ENCODE peak calls at places on chromosomes 3 and 15, in five cellular contexts. M is psoas muscle, H is OCI-LY7, O is Peyer's patch, P is H1. E is an unnamed sample.

GRCh38 chr3:145188079-145188785 is 972.8 kb downstream of the PLOD2 start:
- DNase-seq in M (no peak), H (no peak), O (no peak), P (no peak), E (no peak)

GRCh38 chr3:16509721-16510619 is 3.5 kb downstream of the RFTN1 start:
- DNase-seq in M (no peak), H (peak; percentile 65), O (no peak), P (no peak), E (no peak)

GRCh38 chr3:69197922-69198540 is 75.6 kb upstream of the LMOD3 start:
- DNase-seq in M (no peak), H (no peak), O (peak; percentile 75), P (no peak), E (no peak)

GRCh38 chr15:46766021-46766420 is 951.3 kb upstream of the SEMA6D start:
- DNase-seq in M (no peak), H (no peak), O (no peak), P (no peak), E (no peak)

GRCh38 chr3:19811689-19812088 is 122.3 kb downstream of the EFHB start:
- DNase-seq in M (no peak), H (no peak), O (no peak), P (no peak), E (no peak)

GRCh38 chr3:52532517-52532837 is 1.2 kb downstream of the NT5DC2 start:
- DNase-seq in M (peak; percentile 60), H (peak; percentile 58), O (peak; percentile 59), P (no peak), E (no peak)

GRCh38 chr15:80436511-80437307 is 32.5 kb downstream of the ARNT2 start:
- DNase-seq in M (no peak), H (no peak), O (peak; percentile 38), P (no peak), E (no peak)

GRCh38 chr3:57691411-57692133 is 1.3 kb downstream of the DENND6A start:
- DNase-seq in M (no peak), H (peak; percentile 12), O (no peak), P (no peak), E (no peak)

GRCh38 chr3:45306406-45307008 is 80.4 kb upstream of the TMEM158 start:
- DNase-seq in M (no peak), H (no peak), O (no peak), P (peak; percentile 17), E (no peak)

GRCh38 chr3:63979093-63979492 is 44.2 kb downstream of the PSMD6 start:
- DNase-seq in M (no peak), H (no peak), O (no peak), P (no peak), E (no peak)

GRCh38 chr3:17740703-17741102 is 1.7 kb downstream of the TBC1D5 start:
- DNase-seq in M (no peak), H (peak; percentile 67), O (no peak), P (no peak), E (no peak)

GRCh38 chr15:75989045-75989444 is 23.2 kb downstream of the NRG4 start:
- DNase-seq in M (no peak), H (no peak), O (no peak), P (no peak), E (no peak)

GRCh38 chr3:167095976-167096375 is 284.1 kb downstream of the ZBBX start:
- DNase-seq in M (no peak), H (no peak), O (no peak), P (no peak), E (no peak)

GRCh38 chr15:73921257-73921890 is 4.9 kb upstream of the LOXL1 start:
- DNase-seq in M (no peak), H (no peak), O (no peak), P (no peak), E (no peak)

GRCh38 chr3:50126287-50127211 is 28.6 kb upstream of the SEMA3F start:
- DNase-seq in M (peak; percentile 49), H (no peak), O (peak; percentile 65), P (peak; percentile 58), E (no peak)

GRCh38 chr3:64501298-64501906 is 186.4 kb downstream of the ADAMTS9 start:
- DNase-seq in M (no peak), H (no peak), O (no peak), P (no peak), E (no peak)

GRCh38 chr3:89000886-89001285 is 106.5 kb upstream of the EPHA3 start:
- DNase-seq in M (no peak), H (no peak), O (no peak), P (no peak), E (no peak)

GRCh38 chr15:38853608-38854007 is 289.0 kb upstream of the RASGRP1 start:
- DNase-seq in M (no peak), H (peak; percentile 11), O (no peak), P (peak; percentile 73), E (peak; percentile 41)

GRCh38 chr3:125257563-125257962 is 45.0 kb upstream of the SLC12A8 start:
- DNase-seq in M (no peak), H (no peak), O (no peak), P (no peak), E (no peak)

GRCh38 chr3:160951677-160952487 is 153.3 kb downstream of the B3GALNT1 start:
- DNase-seq in M (no peak), H (no peak), O (no peak), P (no peak), E (no peak)

GRCh38 chr3:169161011-169161410 is 502.5 kb downstream of the MECOM start:
- DNase-seq in M (no peak), H (no peak), O (no peak), P (no peak), E (no peak)

GRCh38 chr3:29822051-29822450 is 541.2 kb downstream of the RBMS3 start:
- DNase-seq in M (no peak), H (no peak), O (no peak), P (no peak), E (no peak)

GRCh38 chr15:92637621-92638020 is 18.0 kb downstream of the FAM174B start:
- DNase-seq in M (no peak), H (no peak), O (no peak), P (no peak), E (no peak)

GRCh38 chr3:175951047-175951694 is 1092.0 kb downstream of the NAALADL2 start:
- DNase-seq in M (no peak), H (no peak), O (no peak), P (no peak), E (no peak)

GRCh38 chr3:175957427-175957826 is 1098.3 kb downstream of the NAALADL2 start:
- DNase-seq in M (no peak), H (no peak), O (no peak), P (no peak), E (no peak)

GRCh38 chr3:175956964-175957363 is 1097.8 kb downstream of the NAALADL2 start:
- DNase-seq in M (no peak), H (peak; percentile 2), O (no peak), P (peak; percentile 51), E (no peak)
- H3K27ac ChIP-seq in M (no peak overlapping the region), H (no peak overlapping the region), O (no peak overlapping the region), P (no peak overlapping the region), E (no peak overlapping the region)

DNA sequence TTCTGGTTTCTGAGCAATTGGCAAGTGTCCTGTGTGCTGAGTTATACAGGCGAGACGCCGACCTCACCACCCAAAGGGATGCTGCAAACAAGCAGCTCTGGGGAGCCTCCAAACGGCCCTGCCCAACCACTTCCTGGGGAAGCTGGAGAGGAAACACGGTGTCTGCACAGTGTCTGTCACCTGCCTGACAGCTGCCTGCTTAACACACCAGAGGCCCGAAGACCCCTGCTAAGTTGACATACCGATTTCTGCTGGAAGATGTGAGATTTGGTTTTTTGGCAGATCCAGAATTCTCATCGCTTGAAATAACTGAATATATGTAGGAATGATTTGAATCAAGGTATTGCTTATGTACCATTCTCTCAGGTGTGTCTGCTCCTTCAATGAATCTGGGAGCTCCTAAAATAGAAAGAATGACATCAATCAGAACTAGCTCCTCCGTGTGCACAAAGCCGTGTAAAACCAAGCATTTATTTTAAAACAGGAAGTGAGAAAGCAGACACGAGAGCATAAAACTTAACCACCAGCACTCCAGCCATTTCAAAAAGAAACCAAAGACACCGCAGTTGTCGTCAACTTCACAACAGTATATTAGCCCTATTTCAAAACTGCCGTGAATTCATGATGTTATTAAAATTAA is 27.2 kb downstream of the LRRC2 start:
- DNase-seq in M (peak; percentile 73), H (peak; percentile 99), O (peak; percentile 96), P (no peak), E (no peak)
- H3K27ac ChIP-seq in M (peak overlapping the region; percentile 82), H (peak overlapping the region; percentile 99), O (peak overlapping the region; percentile 64), P (no peak overlapping the region), E (no peak overlapping the region)

GRCh38 chr3:115100806-115101205 is 46.3 kb downstream of the ZBTB20 start:
- DNase-seq in M (no peak), H (no peak), O (no peak), P (no peak), E (no peak)
- H3K27ac ChIP-seq in M (peak overlapping the region; percentile 83), H (no peak overlapping the region), O (no peak overlapping the region), P (no peak overlapping the region), E (no peak overlapping the region)

DNA sequence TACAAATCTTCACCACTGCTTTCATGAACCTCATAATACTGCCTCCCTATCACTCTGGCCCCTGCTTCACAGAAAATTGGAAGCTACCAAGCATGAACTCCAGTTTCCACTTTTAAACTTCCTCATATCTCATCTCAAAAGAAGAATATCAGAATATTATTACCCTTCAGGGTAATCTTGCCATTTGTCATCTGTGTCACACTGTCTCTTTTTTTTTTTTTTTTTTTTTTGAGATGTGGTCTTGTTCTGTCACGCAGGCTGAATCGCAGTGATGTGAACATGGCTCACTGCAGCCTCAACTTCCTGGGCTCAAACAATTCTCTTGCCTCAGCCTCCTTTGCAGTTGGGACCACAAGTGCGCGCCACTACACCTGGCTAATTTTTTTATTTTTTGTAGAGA is 80.4 kb upstream of the TCF12 start:
- DNase-seq in M (no peak), H (peak; percentile 31), O (no peak), P (no peak), E (no peak)
- H3K27ac ChIP-seq in M (no peak overlapping the region), H (no peak overlapping the region), O (no peak overlapping the region), P (no peak overlapping the region), E (no peak overlapping the region)

DNA sequence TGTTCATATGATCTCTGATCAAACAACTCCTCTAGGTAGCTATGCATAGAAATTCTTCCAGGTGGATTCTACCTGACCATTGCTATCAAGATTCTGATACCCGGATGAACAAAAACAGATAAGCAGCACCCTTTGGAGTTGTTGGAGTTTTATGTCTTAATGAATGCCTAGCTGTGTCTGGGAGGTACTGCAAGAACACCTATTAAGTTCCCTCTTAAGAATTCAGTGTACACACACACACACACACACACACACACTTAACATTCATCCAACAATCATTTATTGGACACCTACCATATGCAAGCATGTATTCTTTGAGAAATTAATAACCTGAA is 58.1 kb upstream of the FNDC3B start:
- DNase-seq in M (no peak), H (no peak), O (no peak), P (no peak), E (no peak)
- H3K27ac ChIP-seq in M (no peak overlapping the region), H (no peak overlapping the region), O (no peak overlapping the region), P (no peak overlapping the region), E (no peak overlapping the region)